ENCODE peak calls at places on chromosomes 2 and 18, in six cellular contexts. One of them, this sample, is unnamed.

GRCh38 chr2:158561054-158561453 is 104.3 kb downstream of the PKP4 start:
- DNase-seq in NCI-H2029 treated with DMSO at 0.1 percent for 48 hours: no peak
- DNase-seq in lower lobe of right lung: no peak
- DNase-seq in aorta: no peak
- DNase-seq in frontal cortex: no peak
- DNase-seq in EH: no peak
- DNase-seq in this sample: no peak

GRCh38 chr2:134396493-134396892 is 142.6 kb downstream of the MGAT5 start:
- DNase-seq in aorta: no peak
- DNase-seq in EH: no peak
- DNase-seq in NCI-H2029 treated with DMSO at 0.1 percent for 48 hours: no peak
- DNase-seq in lower lobe of right lung: no peak
- DNase-seq in frontal cortex: no peak
- DNase-seq in this sample: no peak

GRCh38 chr2:143426296-143426695 is 297.1 kb downstream of the ARHGAP15 start:
- DNase-seq in lower lobe of right lung: no peak
- DNase-seq in aorta: no peak
- DNase-seq in EH: peak; percentile 92
- DNase-seq in frontal cortex: no peak
- DNase-seq in NCI-H2029 treated with DMSO at 0.1 percent for 48 hours: no peak
- DNase-seq in this sample: peak; percentile 3

GRCh38 chr2:49687873-49688272 is 533.6 kb upstream of the FSHR start:
- DNase-seq in lower lobe of right lung: no peak
- DNase-seq in NCI-H2029 treated with DMSO at 0.1 percent for 48 hours: peak; percentile 20
- DNase-seq in aorta: no peak
- DNase-seq in frontal cortex: no peak
- DNase-seq in EH: peak; percentile 0
- DNase-seq in this sample: no peak

GRCh38 chr2:47174731-47175361 is 19.7 kb upstream of the STPG4 start:
- DNase-seq in lower lobe of right lung: peak; percentile 60
- DNase-seq in EH: peak; percentile 63
- DNase-seq in NCI-H2029 treated with DMSO at 0.1 percent for 48 hours: peak; percentile 65
- DNase-seq in aorta: no peak
- DNase-seq in frontal cortex: no peak
- DNase-seq in this sample: peak; percentile 72

GRCh38 chr2:96963316-96963715 is 23.1 kb downstream of the FAM178B start:
- DNase-seq in frontal cortex: no peak
- DNase-seq in aorta: no peak
- DNase-seq in lower lobe of right lung: no peak
- DNase-seq in EH: no peak
- DNase-seq in NCI-H2029 treated with DMSO at 0.1 percent for 48 hours: no peak
- DNase-seq in this sample: no peak

GRCh38 chr2:198134287-198134955 is 330.0 kb downstream of the PLCL1 start:
- DNase-seq in frontal cortex: no peak
- DNase-seq in lower lobe of right lung: no peak
- DNase-seq in EH: peak; percentile 44
- DNase-seq in NCI-H2029 treated with DMSO at 0.1 percent for 48 hours: no peak
- DNase-seq in aorta: no peak
- DNase-seq in this sample: peak; percentile 14

GRCh38 chr18:2653467-2653866 is 2.1 kb upstream of the SMCHD1 start:
- DNase-seq in EH: no peak
- DNase-seq in lower lobe of right lung: no peak
- DNase-seq in NCI-H2029 treated with DMSO at 0.1 percent for 48 hours: no peak
- DNase-seq in aorta: no peak
- DNase-seq in frontal cortex: no peak
- DNase-seq in this sample: no peak

GRCh38 chr2:64003239-64003638 is 16.0 kb downstream of the VPS54 start:
- DNase-seq in aorta: no peak
- DNase-seq in frontal cortex: no peak
- DNase-seq in NCI-H2029 treated with DMSO at 0.1 percent for 48 hours: no peak
- DNase-seq in lower lobe of right lung: no peak
- DNase-seq in EH: no peak
- DNase-seq in this sample: no peak

GRCh38 chr2:47241715-47242114 is 86.6 kb upstream of the STPG4 start:
- DNase-seq in frontal cortex: no peak
- DNase-seq in NCI-H2029 treated with DMSO at 0.1 percent for 48 hours: no peak
- DNase-seq in lower lobe of right lung: no peak
- DNase-seq in aorta: no peak
- DNase-seq in EH: no peak
- DNase-seq in this sample: no peak

GRCh38 chr18:70072678-70073077 is 125.0 kb upstream of the CD226 start:
- DNase-seq in frontal cortex: no peak
- DNase-seq in NCI-H2029 treated with DMSO at 0.1 percent for 48 hours: no peak
- DNase-seq in EH: peak; percentile 49
- DNase-seq in lower lobe of right lung: no peak
- DNase-seq in aorta: no peak
- DNase-seq in this sample: peak; percentile 2

GRCh38 chr18:68542818-68543217 is 172.1 kb downstream of the TMX3 start:
- DNase-seq in aorta: no peak
- DNase-seq in EH: no peak
- DNase-seq in frontal cortex: no peak
- DNase-seq in NCI-H2029 treated with DMSO at 0.1 percent for 48 hours: no peak
- DNase-seq in lower lobe of right lung: no peak
- DNase-seq in this sample: no peak

GRCh38 chr2:16725549-16725948 is 59.9 kb upstream of the CYRIA start:
- DNase-seq in aorta: no peak
- DNase-seq in EH: no peak
- DNase-seq in frontal cortex: no peak
- DNase-seq in NCI-H2029 treated with DMSO at 0.1 percent for 48 hours: no peak
- DNase-seq in lower lobe of right lung: no peak
- DNase-seq in this sample: no peak

GRCh38 chr18:6221602-6222014 is 193.1 kb downstream of the L3MBTL4 start:
- DNase-seq in EH: no peak
- DNase-seq in aorta: no peak
- DNase-seq in NCI-H2029 treated with DMSO at 0.1 percent for 48 hours: no peak
- DNase-seq in lower lobe of right lung: no peak
- DNase-seq in frontal cortex: no peak
- DNase-seq in this sample: no peak

GRCh38 chr2:55408098-55408882 is 11.4 kb downstream of the CCDC88A start:
- DNase-seq in NCI-H2029 treated with DMSO at 0.1 percent for 48 hours: no peak
- DNase-seq in lower lobe of right lung: no peak
- DNase-seq in aorta: no peak
- DNase-seq in EH: peak; percentile 83
- DNase-seq in frontal cortex: no peak
- DNase-seq in this sample: peak; percentile 79

GRCh38 chr2:69046221-69046662 is 33.3 kb downstream of the ANTXR1 start:
- DNase-seq in lower lobe of right lung: no peak
- DNase-seq in aorta: no peak
- DNase-seq in EH: peak; percentile 88
- DNase-seq in NCI-H2029 treated with DMSO at 0.1 percent for 48 hours: no peak
- DNase-seq in frontal cortex: no peak
- DNase-seq in this sample: peak; percentile 93

GRCh38 chr18:34710430-34711386 is 610 bp downstream of the DTNA start:
- DNase-seq in frontal cortex: no peak
- DNase-seq in NCI-H2029 treated with DMSO at 0.1 percent for 48 hours: no peak
- DNase-seq in lower lobe of right lung: no peak
- DNase-seq in aorta: no peak
- DNase-seq in EH: peak; percentile 55
- DNase-seq in this sample: peak; percentile 36

GRCh38 chr18:13264091-13264777 is 45.7 kb downstream of the LDLRAD4 start:
- DNase-seq in NCI-H2029 treated with DMSO at 0.1 percent for 48 hours: no peak
- DNase-seq in EH: no peak
- DNase-seq in frontal cortex: no peak
- DNase-seq in aorta: no peak
- DNase-seq in lower lobe of right lung: no peak
- DNase-seq in this sample: no peak

GRCh38 chr2:227407601-227408089 is 19.9 kb upstream of the SCYGR1 start:
- DNase-seq in lower lobe of right lung: peak; percentile 89
- DNase-seq in frontal cortex: no peak
- DNase-seq in aorta: peak; percentile 79
- DNase-seq in EH: peak; percentile 64
- DNase-seq in NCI-H2029 treated with DMSO at 0.1 percent for 48 hours: no peak
- DNase-seq in this sample: peak; percentile 86

GRCh38 chr2:85541262-85541661 is 2.3 kb downstream of the MAT2A start:
- DNase-seq in EH: no peak
- DNase-seq in frontal cortex: no peak
- DNase-seq in NCI-H2029 treated with DMSO at 0.1 percent for 48 hours: no peak
- DNase-seq in lower lobe of right lung: no peak
- DNase-seq in aorta: no peak
- DNase-seq in this sample: no peak

GRCh38 chr18:46393230-46393629 is 263.8 kb downstream of the LOXHD1 start:
- DNase-seq in lower lobe of right lung: no peak
- DNase-seq in NCI-H2029 treated with DMSO at 0.1 percent for 48 hours: no peak
- DNase-seq in aorta: no peak
- DNase-seq in EH: no peak
- DNase-seq in frontal cortex: no peak
- DNase-seq in this sample: no peak

GRCh38 chr2:216274194-216274593 is 98.1 kb downstream of the MARCHF4 start:
- DNase-seq in NCI-H2029 treated with DMSO at 0.1 percent for 48 hours: no peak
- DNase-seq in frontal cortex: no peak
- DNase-seq in lower lobe of right lung: no peak
- DNase-seq in aorta: no peak
- DNase-seq in EH: peak; percentile 59
- DNase-seq in this sample: peak; percentile 87

GRCh38 chr2:112827786-112828185 is 8.8 kb downstream of the IL1B start:
- DNase-seq in aorta: no peak
- DNase-seq in frontal cortex: no peak
- DNase-seq in EH: no peak
- DNase-seq in NCI-H2029 treated with DMSO at 0.1 percent for 48 hours: no peak
- DNase-seq in lower lobe of right lung: no peak
- DNase-seq in this sample: peak; percentile 70

GRCh38 chr18:3526421-3527354 is 76.7 kb downstream of the TGIF1 start:
- DNase-seq in aorta: no peak
- DNase-seq in frontal cortex: no peak
- DNase-seq in NCI-H2029 treated with DMSO at 0.1 percent for 48 hours: peak; percentile 85
- DNase-seq in lower lobe of right lung: no peak
- DNase-seq in EH: peak; percentile 39
- DNase-seq in this sample: peak; percentile 90